ENCODE peak calls at places on chromosomes 3 and 15, in seven cellular contexts. R is neuronal stem cell; Z is kidney; D is left ventricle myocardium inferior; M is heart left ventricle; N is tibial artery; P is naive thymus-derived CD4-positive, alpha-beta T cell. G is an unnamed sample.
A peak's percentile ranks its signal among the peaks of the same experiment; 100 is the strongest.

GRCh38 chr3:60277376-60277800 is 973.9 kb downstream of the FHIT start:
- DNase-seq in R (no peak), Z (no peak), D (no peak), M (no peak), N (no peak), P (no peak), G (no peak)

GRCh38 chr3:127483902-127484591 is 106.5 kb downstream of the TPRA1 start:
- DNase-seq in R (no peak), Z (no peak), D (no peak), M (no peak), N (peak; percentile 42), P (no peak), G (no peak)

GRCh38 chr3:125959317-125960065 is 9.5 kb upstream of the ROPN1B start:
- DNase-seq in R (no peak), Z (peak; percentile 71), D (no peak), M (peak; percentile 26), N (no peak), P (no peak), G (no peak)

GRCh38 chr3:49276475-49277356 is at the start of gene C3orf62:
- DNase-seq in R (no peak), Z (peak; percentile 96), D (peak; percentile 95), M (peak; percentile 95), N (peak; percentile 96), P (peak; percentile 58), G (peak; percentile 96)

GRCh38 chr3:57110797-57111196 is 50.3 kb downstream of the SPATA12 start:
- DNase-seq in R (peak; percentile 71), Z (no peak), D (no peak), M (no peak), N (no peak), P (no peak), G (no peak)

GRCh38 chr15:44738340-44738984 is 2.1 kb downstream of the TRIM69 start:
- DNase-seq in R (peak; percentile 20), Z (no peak), D (no peak), M (no peak), N (no peak), P (peak; percentile 62), G (no peak)

GRCh38 chr3:86982883-86983282 is 8.1 kb downstream of the VGLL3 start:
- DNase-seq in R (no peak), Z (no peak), D (no peak), M (no peak), N (no peak), P (no peak), G (no peak)

GRCh38 chr15:41281236-41281635 is 50.2 kb downstream of the CHP1 start:
- DNase-seq in R (no peak), Z (no peak), D (no peak), M (no peak), N (no peak), P (no peak), G (no peak)

GRCh38 chr3:126355251-126355650 is 2.0 kb downstream of the KLF15 start:
- DNase-seq in R (no peak), Z (peak; percentile 58), D (no peak), M (no peak), N (peak; percentile 51), P (no peak), G (no peak)

GRCh38 chr15:59622289-59622688 is 10.7 kb downstream of the GCNT3 start:
- DNase-seq in R (no peak), Z (no peak), D (no peak), M (no peak), N (no peak), P (no peak), G (no peak)

GRCh38 chr15:74209997-74210573 is 7.5 kb upstream of the STRA6 start:
- DNase-seq in R (no peak), Z (no peak), D (no peak), M (no peak), N (no peak), P (no peak), G (no peak)

GRCh38 chr3:156626104-156626503 is 48.3 kb upstream of the TIPARP start:
- DNase-seq in R (no peak), Z (no peak), D (no peak), M (no peak), N (no peak), P (no peak), G (no peak)

GRCh38 chr15:100723323-100723801 is 121.0 kb downstream of the ASB7 start:
- DNase-seq in R (no peak), Z (no peak), D (no peak), M (no peak), N (no peak), P (no peak), G (no peak)

GRCh38 chr3:129358177-129359101 is 70.0 kb downstream of the EFCAB12 start:
- DNase-seq in R (no peak), Z (no peak), D (no peak), M (no peak), N (no peak), P (no peak), G (no peak)

GRCh38 chr3:38360345-38360744 is 13.8 kb downstream of the XYLB start:
- DNase-seq in R (no peak), Z (no peak), D (no peak), M (no peak), N (no peak), P (no peak), G (no peak)

DNA sequence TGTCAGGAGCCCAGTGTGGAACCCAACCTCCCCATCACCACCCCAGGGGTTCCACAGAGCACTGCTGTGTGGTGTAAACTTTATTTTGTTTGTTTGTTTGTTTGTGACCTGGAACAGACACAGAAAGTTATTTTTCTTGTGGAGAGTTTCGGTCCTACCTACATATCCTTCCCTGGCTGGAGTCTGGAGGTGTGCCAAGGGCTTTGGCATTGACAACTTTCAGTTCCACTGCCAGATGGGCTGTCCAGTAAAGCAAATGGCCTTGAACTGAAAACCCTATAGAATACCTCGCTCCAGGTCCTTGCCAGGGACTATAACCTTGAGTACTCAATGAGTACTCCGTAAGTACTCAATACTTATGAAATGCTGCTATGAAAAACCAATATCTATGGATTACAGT is 103.5 kb downstream of the MITF start:
- DNase-seq in R (no peak), Z (no peak), D (peak; percentile 43), M (peak; percentile 41), N (no peak), P (no peak), G (peak; percentile 36)
- H3K27ac ChIP-seq in R (no peak overlapping the region), Z (no peak overlapping the region), D (no peak overlapping the region), M (no peak overlapping the region), N (no peak overlapping the region), P (no peak overlapping the region), G (no peak overlapping the region)

GRCh38 chr15:69413822-69414701 is at the start of gene KIF23:
- DNase-seq in R (peak; percentile 82), Z (peak; percentile 97), D (peak; percentile 88), M (peak; percentile 92), N (peak; percentile 92), P (peak; percentile 90), G (peak; percentile 89)

GRCh38 chr15:69412701-69413100 is 1.4 kb upstream of the KIF23 start:
- DNase-seq in R (no peak), Z (no peak), D (no peak), M (no peak), N (no peak), P (no peak), G (no peak)

GRCh38 chr15:69417581-69417980 is 3.4 kb downstream of the KIF23 start:
- DNase-seq in R (no peak), Z (no peak), D (no peak), M (no peak), N (no peak), P (no peak), G (no peak)

GRCh38 chr15:69414702-69415161 is 583 bp downstream of the KIF23 start:
- DNase-seq in R (peak; percentile 24), Z (peak; percentile 82), D (no peak), M (no peak), N (no peak), P (no peak), G (peak; percentile 23)

DNA sequence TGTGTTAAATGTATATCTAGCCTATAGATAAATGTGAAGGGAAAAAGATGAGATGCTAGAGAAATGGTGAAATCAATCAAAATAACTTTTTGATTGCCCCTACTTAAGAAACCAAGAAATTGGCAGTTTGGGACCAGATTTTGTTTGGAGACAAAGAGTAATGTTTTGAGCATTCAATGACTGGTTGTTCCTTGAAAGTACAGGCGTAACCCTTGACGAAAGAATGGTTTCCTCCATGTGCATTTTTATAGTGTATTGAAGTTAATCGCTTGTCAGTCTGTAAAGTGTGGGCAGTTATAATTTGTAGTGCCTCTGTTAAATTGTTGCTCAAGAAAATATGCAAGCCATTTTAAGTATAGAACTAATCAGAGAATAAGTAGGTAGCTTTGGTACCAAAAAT is 1.2 kb downstream of the KIF23 start:
- DNase-seq in R (no peak), Z (no peak), D (no peak), M (no peak), N (no peak), P (no peak), G (no peak)
- H3K4me3 ChIP-seq in R (peak overlapping the region; percentile 99), Z (no peak overlapping the region), D (no peak overlapping the region), M (peak overlapping the region; percentile 80), N (peak overlapping the region; percentile 71), P (no peak overlapping the region), G (no peak overlapping the region)

GRCh38 chr3:146165370-146165769 is 4.4 kb upstream of the PLOD2 start:
- DNase-seq in R (no peak), Z (no peak), D (no peak), M (no peak), N (no peak), P (no peak), G (no peak)

GRCh38 chr3:146164951-146165350 is 4.0 kb upstream of the PLOD2 start:
- DNase-seq in R (no peak), Z (no peak), D (no peak), M (no peak), N (no peak), P (no peak), G (no peak)

GRCh38 chr3:146164506-146164905 is 3.5 kb upstream of the PLOD2 start:
- DNase-seq in R (no peak), Z (no peak), D (no peak), M (no peak), N (no peak), P (no peak), G (no peak)

GRCh38 chr3:146163584-146163983 is 2.6 kb upstream of the PLOD2 start:
- DNase-seq in R (no peak), Z (no peak), D (no peak), M (no peak), N (no peak), P (no peak), G (no peak)

DNA sequence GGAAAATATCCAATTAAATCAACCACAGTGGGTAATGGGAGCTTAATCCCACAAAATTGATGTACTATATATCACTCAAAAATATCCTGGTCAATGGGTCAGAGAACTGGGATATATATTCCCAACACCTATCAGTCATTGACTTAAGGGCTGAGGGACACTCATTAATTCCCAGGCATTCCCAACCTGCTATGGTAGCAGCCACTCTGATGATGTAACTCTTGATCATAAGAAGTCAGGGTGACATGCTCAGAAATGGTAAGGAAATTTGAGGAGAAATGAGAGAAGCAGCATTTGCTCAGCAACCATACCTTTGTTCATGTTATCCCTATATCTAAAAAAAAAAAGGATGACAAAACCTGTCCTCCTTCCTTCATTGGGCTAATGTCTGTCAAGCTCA is 3.1 kb upstream of the PLOD2 start:
- DNase-seq in R (no peak), Z (no peak), D (no peak), M (no peak), N (no peak), P (no peak), G (no peak)
- H3K4me1 ChIP-seq in R (no peaks in the 10 kb centered on the region), Z (no peaks in the 10 kb centered on the region), D (peaks cover 59% of the 10 kb centered on the region), M (peaks cover 21% of the 10 kb centered on the region), N (peaks cover 61% of the 10 kb centered on the region), P (no peaks in the 10 kb centered on the region), G (no peaks in the 10 kb centered on the region)

DNA sequence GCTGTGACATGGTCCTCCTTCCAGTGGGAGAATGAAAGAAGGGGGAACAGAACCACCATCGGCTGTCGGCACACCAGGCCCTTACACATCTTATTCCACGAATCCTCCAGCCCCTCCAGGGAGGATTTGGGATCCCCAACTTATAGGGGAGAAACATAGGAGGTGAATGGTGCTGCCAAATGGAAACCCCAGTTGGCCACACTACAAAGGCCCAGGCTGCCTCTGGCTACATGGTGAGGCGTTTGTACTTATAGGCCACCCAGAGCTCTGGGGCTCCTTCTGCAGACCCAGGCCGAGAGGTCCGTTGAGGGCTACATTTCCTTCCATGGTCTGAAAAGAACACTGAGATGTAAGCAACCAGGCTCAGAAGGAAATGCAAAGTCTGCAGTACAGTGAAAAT is 12.0 kb downstream of the AMOTL2 start:
- DNase-seq in R (no peak), Z (no peak), D (no peak), M (no peak), N (peak; percentile 45), P (no peak), G (no peak)
- H3K27ac ChIP-seq in R (no peak overlapping the region), Z (peak overlapping the region; percentile 93), D (peak overlapping the region; percentile 100), M (no peak overlapping the region), N (peak overlapping the region; percentile 84), P (no peak overlapping the region), G (peak overlapping the region; percentile 88)